ENCODE peak calls at places on chromosomes 1 and 21, in seven cellular contexts. E, K, C, V, Y, H and M are unnamed samples.

GRCh38 chr21:40047993-40048730 is 180.9 kb downstream of the PCP4 start:
- DNase-seq in H (peak), V (no peak), E (no peak), K (no peak), C (no peak), Y (no peak), M (no peak)

GRCh38 chr21:46004168-46004861 is 22.7 kb downstream of the COL6A1 start:
- DNase-seq in V (no peak), Y (no peak), E (no peak), C (no peak), K (no peak), H (no peak), M (no peak)

GRCh38 chr1:26828352-26829093 is 2.0 kb downstream of the ZDHHC18 start:
- DNase-seq in K (no peak), V (no peak), H (no peak), Y (peak), E (no peak), C (no peak), M (no peak)

GRCh38 chr1:207495816-207496792 is at the start of gene CR1:
- DNase-seq in E (peak), C (no peak), H (no peak), V (peak), K (no peak), Y (peak), M (no peak)

GRCh38 chr1:8252266-8252951 is 65.5 kb upstream of the SLC45A1 start:
- DNase-seq in C (no peak), K (no peak), Y (no peak), V (no peak), H (no peak), E (no peak), M (no peak)

GRCh38 chr1:206633708-206634121 is 1.6 kb upstream of the DYRK3 start:
- DNase-seq in V (no peak), C (peak), H (no peak), Y (no peak), K (peak), E (peak), M (peak)

GRCh38 chr1:195591917-195592672 is 1016.1 kb downstream of the KCNT2 start:
- DNase-seq in H (no peak), V (no peak), C (peak), K (peak), E (no peak), Y (no peak), M (peak)

GRCh38 chr21:45252448-45252925 is 35.2 kb downstream of the POFUT2 start:
- DNase-seq in C (no peak), E (no peak), Y (no peak), H (no peak), K (no peak), V (no peak), M (no peak)

GRCh38 chr1:67832737-67833594 is at the start of gene GNG12:
- DNase-seq in V (peak), K (no peak), E (no peak), Y (peak), C (peak), H (peak), M (no peak)

GRCh38 chr1:65538013-65538578 is 117.6 kb downstream of the LEPR start:
- DNase-seq in K (no peak), V (no peak), C (no peak), E (no peak), Y (no peak), H (no peak), M (no peak)

GRCh38 chr1:195005338-195005737 is 1602.9 kb downstream of the KCNT2 start:
- DNase-seq in E (no peak), C (no peak), K (no peak), Y (no peak), V (no peak), H (no peak), M (no peak)

GRCh38 chr1:33097762-33098161 is 16.8 kb downstream of the AZIN2 start:
- DNase-seq in C (no peak), K (no peak), H (no peak), E (no peak), V (no peak), Y (no peak), M (no peak)

GRCh38 chr1:59526240-59526639 is 229.3 kb downstream of the FGGY start:
- DNase-seq in K (no peak), H (no peak), C (no peak), V (no peak), E (no peak), Y (no peak), M (no peak)

GRCh38 chr1:79551321-79551720 is 544.8 kb upstream of the ADGRL4 start:
- DNase-seq in C (no peak), V (no peak), H (no peak), Y (no peak), E (no peak), K (no peak), M (no peak)

GRCh38 chr1:173661271-173661670 is 8.4 kb downstream of the ANKRD45 start:
- DNase-seq in V (no peak), H (peak), E (no peak), C (no peak), Y (no peak), K (no peak), M (no peak)

GRCh38 chr1:153344718-153345025 is 4.0 kb downstream of the PGLYRP4 start:
- DNase-seq in V (no peak), E (peak), H (peak), C (no peak), K (no peak), Y (no peak), M (no peak)

GRCh38 chr1:110042981-110043380 is 8.6 kb downstream of the STRIP1 start:
- DNase-seq in Y (no peak), V (no peak), K (no peak), C (no peak), H (no peak), E (no peak), M (no peak)

GRCh38 chr1:10679521-10680220 is 116.8 kb downstream of the CASZ1 start:
- DNase-seq in V (peak), E (no peak), Y (no peak), C (peak), H (peak), K (no peak), M (peak)

GRCh38 chr1:3170566-3171453 is 101.8 kb downstream of the PRDM16 start:
- DNase-seq in K (no peak), H (peak), E (no peak), V (peak), Y (peak), C (no peak), M (no peak)

GRCh38 chr21:28473530-28474225 is 519.0 kb downstream of the LTN1 start:
- DNase-seq in E (no peak), Y (no peak), H (no peak), C (no peak), V (peak), K (no peak), M (no peak)

GRCh38 chr1:226223786-226224244 is 351 bp downstream of the MIXL1 start:
- DNase-seq in C (no peak), Y (peak), V (peak), H (no peak), E (peak), K (no peak), M (no peak)

GRCh38 chr1:44030606-44031050 is 634 bp downstream of the SLC6A9 start:
- DNase-seq in C (no peak), K (no peak), E (peak), V (peak), H (peak), Y (no peak), M (no peak)

GRCh38 chr1:165862448-165862847 is 35.0 kb downstream of the UCK2 start:
- DNase-seq in K (no peak), C (no peak), Y (peak), V (no peak), E (no peak), H (no peak), M (no peak)

GRCh38 chr1:246428542-246429308 is 78.4 kb downstream of the SMYD3 start:
- DNase-seq in Y (no peak), V (no peak), K (no peak), H (no peak), C (peak), E (no peak), M (no peak)

GRCh38 chr1:52190500-52191252 is 48.8 kb downstream of the ZFYVE9 start:
- DNase-seq in C (no peak), V (no peak), Y (no peak), H (peak), K (no peak), E (no peak), M (no peak)

GRCh38 chr1:30195424-30196134 is 527.8 kb downstream of the MATN1 start:
- DNase-seq in Y (no peak), K (no peak), H (no peak), E (no peak), C (no peak), V (no peak), M (no peak)

GRCh38 chr1:56625823-56626222 is 19.3 kb upstream of the PRKAA2 start:
- DNase-seq in E (no peak), C (no peak), K (no peak), H (no peak), Y (no peak), V (no peak), M (no peak)

GRCh38 chr1:81876901-81877750 is 76.4 kb downstream of the ADGRL2 start:
- DNase-seq in Y (no peak), V (peak), H (no peak), K (no peak), C (peak), E (no peak), M (no peak)

GRCh38 chr1:24491577-24492360 is 10.9 kb upstream of the RCAN3 start:
- DNase-seq in E (no peak), C (no peak), H (no peak), V (peak), K (no peak), Y (no peak), M (no peak)

GRCh38 chr1:160521554-160521953 is 1.5 kb downstream of the SLAMF6 start:
- DNase-seq in K (no peak), E (no peak), C (no peak), V (no peak), Y (no peak), H (no peak), M (no peak)

GRCh38 chr1:230270185-230270939 is 155.8 kb downstream of the PGBD5 start:
- DNase-seq in K (no peak), C (no peak), E (no peak), H (no peak), V (no peak), Y (no peak), M (no peak)

GRCh38 chr1:11518791-11519628 is 40.1 kb downstream of the DISP3 start:
- DNase-seq in H (peak), E (no peak), K (no peak), Y (no peak), V (no peak), C (no peak), M (no peak)

GRCh38 chr1:59498640-59499039 is 201.7 kb downstream of the FGGY start:
- DNase-seq in H (no peak), Y (no peak), C (no peak), E (no peak), K (no peak), V (no peak), M (no peak)

GRCh38 chr1:29445330-29445729 is 209.0 kb downstream of the PTPRU start:
- DNase-seq in E (no peak), H (no peak), C (no peak), V (no peak), Y (no peak), K (no peak), M (no peak)

GRCh38 chr1:76379506-76379905 is 305.0 kb downstream of the ST6GALNAC3 start:
- DNase-seq in V (no peak), E (no peak), C (no peak), H (no peak), Y (no peak), K (no peak), M (no peak)

GRCh38 chr1:54273092-54273836 is 73.3 kb downstream of the MRPL37 start:
- DNase-seq in V (no peak), K (peak), Y (peak), H (peak), E (no peak), C (peak), M (peak)

GRCh38 chr1:36199934-36200741 is 24.1 kb upstream of the THRAP3 start:
- DNase-seq in E (no peak), C (no peak), Y (peak), H (no peak), V (no peak), K (no peak), M (no peak)
- H3K4me3 ChIP-seq in E (no peak), C (no peak), Y (no peak), H (no peak), V (no peak), K (no peak), M (no peak)

GRCh38 chr1:169138866-169139670 is 32.6 kb downstream of the ATP1B1 start:
- DNase-seq in H (no peak), E (no peak), Y (no peak), K (no peak), C (no peak), V (no peak), M (no peak)

GRCh38 chr1:169143351-169143750 is 36.9 kb downstream of the ATP1B1 start:
- DNase-seq in E (no peak), C (no peak), K (no peak), V (no peak), H (no peak), Y (no peak), M (no peak)

GRCh38 chr1:169144941-169145626 is 38.6 kb downstream of the ATP1B1 start:
- DNase-seq in H (no peak), Y (no peak), C (no peak), V (no peak), E (no peak), K (no peak), M (no peak)

GRCh38 chr1:169143984-169144383 is 37.5 kb downstream of the ATP1B1 start:
- DNase-seq in E (no peak), C (no peak), H (no peak), Y (no peak), V (no peak), K (no peak), M (no peak)

DNA sequence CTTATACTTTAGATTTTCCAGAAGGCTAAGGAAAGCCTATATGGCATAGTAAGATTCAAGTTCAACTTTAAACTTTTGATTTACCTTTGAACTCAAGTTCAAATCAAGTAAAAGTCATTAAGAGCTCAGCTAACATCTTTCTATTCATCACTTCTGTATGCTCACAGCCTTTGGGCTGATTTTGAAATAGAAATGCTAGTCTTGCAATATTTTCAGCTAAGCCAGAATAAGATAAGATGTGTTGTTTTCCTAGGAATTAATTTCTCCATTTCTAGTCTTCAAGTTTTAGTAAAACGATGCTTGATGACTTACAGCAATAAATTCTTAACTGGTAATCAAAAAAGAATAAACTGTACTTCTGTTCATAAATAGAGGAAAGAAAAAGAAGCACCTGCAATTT is 35.6 kb downstream of the ATP1B1 start:
- DNase-seq in V (no peak), E (no peak), H (no peak), C (no peak), K (no peak), Y (no peak), M (no peak)
- TF ChIP-seq CTCF in V (no peak), E (no peak), H (no peak), C (no peak), K (no peak), Y (no peak), M (no peak)

DNA sequence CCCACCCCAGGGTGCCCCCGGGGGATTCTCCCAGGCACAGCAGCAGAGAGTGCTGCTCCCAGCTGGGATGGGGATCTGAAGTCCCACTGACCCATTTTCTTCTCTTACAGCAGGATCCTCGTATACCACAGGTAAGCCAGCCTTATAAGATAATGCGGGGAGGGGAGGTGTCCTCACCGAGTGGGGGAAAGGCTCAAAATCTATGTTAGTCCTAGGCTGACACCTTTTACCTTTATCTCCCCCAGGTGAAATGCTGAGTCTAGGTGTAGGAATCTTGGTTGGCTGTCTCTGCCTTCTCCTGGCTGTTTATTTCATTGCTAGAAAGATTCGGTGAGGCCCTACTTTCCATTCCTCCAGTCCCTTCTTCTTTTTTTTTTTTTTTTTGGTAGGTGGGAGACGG is 5.3 kb downstream of the APH1A start:
- DNase-seq in H (no peak), Y (no peak), C (no peak), V (no peak), K (no peak), E (no peak), M (no peak)
- H3K4me3 ChIP-seq in H (no peak), Y (no peak), C (no peak), V (no peak), K (no peak), E (no peak), M (no peak)

GRCh38 chr1:55446351-55446750 is 231.2 kb upstream of the USP24 start:
- DNase-seq in E (no peak), C (no peak), H (no peak), K (no peak), Y (no peak), V (no peak), M (no peak)
- TF ChIP-seq CTCF in E (no peak), C (no peak), H (no peak), K (no peak), Y (no peak), V (no peak), M (no peak)